ENCODE peak calls at places on chromosome 22, in six cellular contexts. A is foreskin melanocyte; R is activated naive CD4-positive, alpha-beta T cell; W is tibial nerve; Q is SW480; L is HEK293T. C is an unnamed sample.

GRCh38 chr22:25104367-25104766 is 95.3 kb upstream of the CRYBB3 start:
- DNase-seq in W (no peak), L (no peak), Q (no peak), R (no peak), A (no peak), C (no peak)

GRCh38 chr22:37206118-37206840 is 6.0 kb downstream of the SSTR3 start:
- DNase-seq in L (no peak), Q (no peak), W (no peak), A (no peak), R (no peak), C (no peak)

GRCh38 chr22:40547729-40548143 is 88.8 kb downstream of the MRTFA start:
- DNase-seq in Q (no peak), L (no peak), A (no peak), R (no peak), W (no peak), C (no peak)

GRCh38 chr22:39686178-39686620 is 115.6 kb downstream of the CACNA1I start:
- DNase-seq in W (no peak), Q (no peak), R (no peak), A (no peak), L (no peak), C (no peak)

GRCh38 chr22:41263704-41264103 is 22.3 kb downstream of the RANGAP1 start:
- DNase-seq in R (no peak), A (no peak), L (no peak), Q (no peak), W (no peak), C (no peak)

GRCh38 chr22:35258144-35258988 is 1.1 kb downstream of the HMGXB4 start:
- DNase-seq in Q (peak), R (no peak), W (peak), A (peak), L (peak), C (peak)

GRCh38 chr22:38973289-38974169 is 8.6 kb upstream of the APOBEC3B start:
- DNase-seq in A (no peak), L (peak), R (peak), W (peak), Q (peak), C (no peak)

GRCh38 chr22:16776088-16776487 is 49.1 kb downstream of the XKR3 start:
- DNase-seq in Q (no peak), W (no peak), L (no peak), A (no peak), R (no peak), C (no peak)

GRCh38 chr22:29861672-29862297 is 21.2 kb upstream of the MTMR3 start:
- DNase-seq in A (no peak), L (no peak), R (no peak), W (no peak), Q (no peak), C (no peak)

GRCh38 chr22:46055176-46055850 is 78.4 kb upstream of the WNT7B start:
- DNase-seq in L (no peak), R (no peak), W (no peak), A (no peak), Q (no peak), C (peak)

GRCh38 chr22:24536089-24536488 is 18.8 kb downstream of the GUCD1 start:
- DNase-seq in Q (no peak), L (no peak), R (no peak), W (no peak), A (no peak), C (no peak)

GRCh38 chr22:45876136-45877035 is 100.6 kb downstream of the WNT7B start:
- DNase-seq in L (no peak), W (no peak), A (no peak), R (no peak), Q (no peak), C (no peak)

GRCh38 chr22:25557218-25557617 is 7.3 kb upstream of the GRK3 start:
- DNase-seq in R (no peak), Q (no peak), L (no peak), W (no peak), A (no peak), C (no peak)

GRCh38 chr22:49549256-49549655 is 278.4 kb downstream of the BRD1 start:
- DNase-seq in Q (no peak), R (no peak), W (no peak), A (no peak), L (no peak), C (no peak)

GRCh38 chr22:44032126-44032730 is 8.1 kb downstream of the PARVB start:
- DNase-seq in L (no peak), R (no peak), W (no peak), A (no peak), Q (no peak), C (no peak)

GRCh38 chr22:30516273-30516672 is 10.8 kb upstream of the SEC14L4 start:
- DNase-seq in A (no peak), L (no peak), Q (no peak), R (no peak), W (no peak), C (no peak)

GRCh38 chr22:22796729-22797128 is 90.9 kb upstream of the IGLL5 start:
- DNase-seq in A (no peak), R (no peak), W (no peak), L (no peak), Q (no peak), C (no peak)

GRCh38 chr22:33917744-33918406 is 2.4 kb downstream of the LARGE1 start:
- DNase-seq in W (no peak), L (peak), R (no peak), Q (no peak), A (no peak), C (no peak)

GRCh38 chr22:44783581-44783980 is 31.2 kb downstream of the ARHGAP8 start:
- DNase-seq in L (no peak), R (no peak), Q (no peak), A (no peak), W (no peak), C (no peak)

GRCh38 chr22:42443240-42444059 is 11.2 kb upstream of the NFAM1 start:
- DNase-seq in Q (no peak), A (no peak), W (no peak), R (no peak), L (no peak), C (no peak)

GRCh38 chr22:39427751-39428596 is 28.4 kb downstream of the TAB1 start:
- DNase-seq in A (no peak), L (no peak), W (no peak), R (no peak), Q (no peak), C (no peak)

GRCh38 chr22:19058713-19059451 is 63.3 kb downstream of the DGCR2 start:
- DNase-seq in L (no peak), W (no peak), R (no peak), A (no peak), Q (no peak), C (no peak)

GRCh38 chr22:20062766-20063083 is 17.3 kb upstream of the DGCR8 start:
- DNase-seq in R (no peak), Q (peak), L (no peak), W (no peak), A (no peak), C (no peak)

GRCh38 chr22:24156146-24156914 is 25.0 kb upstream of the SUSD2 start:
- DNase-seq in Q (peak), L (peak), W (no peak), R (peak), A (peak), C (peak)

GRCh38 chr22:49503321-49503720 is 324.4 kb downstream of the BRD1 start:
- DNase-seq in A (no peak), R (no peak), Q (no peak), L (no peak), W (no peak), C (no peak)

GRCh38 chr22:43698403-43698802 is 113.7 kb downstream of the EFCAB6 start:
- DNase-seq in A (no peak), L (no peak), Q (no peak), W (no peak), R (no peak), C (no peak)

GRCh38 chr22:24134090-24134846 is 47.0 kb upstream of the SUSD2 start:
- DNase-seq in Q (no peak), W (peak), A (no peak), L (no peak), R (peak), C (no peak)